ENCODE peak calls at places on chromosomes 11 and 22, in nine cellular contexts. F is nephron progenitor cell; E is nucleus accumbens; Z is epithelial cell of esophagus; S is activated CD4-positive, alpha-beta T cell treated with anti-CD3 and anti-CD28 coated beads for 36 hours; M is neural crest cell; W is activated effector memory CD4-positive, alpha-beta T cell treated with anti-CD3 and anti-CD28 coated beads, Interleukin-2, amount 50 U/mL, for 16 hours; B is HL-60; D is fibroblast of lung. L is an unnamed sample.

GRCh38 chr22:29313126-29314071 is 2.1 kb downstream of the RASL10A start:
- DNase-seq in F (no peak), E (peak), Z (peak), S (peak), M (no peak), W (peak), B (no peak), D (peak), L (peak)

GRCh38 chr11:44595964-44596381 is 30.5 kb downstream of the CD82 start:
- DNase-seq in F (no peak), E (peak), Z (no peak), S (no peak), M (no peak), W (peak), B (no peak), D (peak), L (no peak)

GRCh38 chr11:65014146-65014960 is at the start of gene ARL2:
- DNase-seq in F (no peak), E (peak), Z (peak), S (peak), M (no peak), W (no peak), B (peak), D (no peak), L (peak)

GRCh38 chr11:133243832-133244231 is 288.5 kb downstream of the OPCML start:
- DNase-seq in F (no peak), E (no peak), Z (no peak), S (no peak), M (no peak), W (no peak), B (no peak), D (no peak), L (no peak)

GRCh38 chr11:56740886-56741285 is 7.6 kb downstream of the OR9G4 start:
- DNase-seq in F (no peak), E (no peak), Z (no peak), S (no peak), M (no peak), W (no peak), B (no peak), D (no peak), L (no peak)

GRCh38 chr22:37184380-37184755 is 3.7 kb downstream of the C1QTNF6 start:
- DNase-seq in F (no peak), E (no peak), Z (no peak), S (no peak), M (no peak), W (no peak), B (no peak), D (no peak), L (no peak)

GRCh38 chr22:36823177-36823839 is 6.5 kb upstream of the PVALB start:
- DNase-seq in F (no peak), E (no peak), Z (no peak), S (no peak), M (no peak), W (no peak), B (no peak), D (no peak), L (peak)

GRCh38 chr11:37984991-37985390 is 1387.0 kb upstream of the RAG2 start:
- DNase-seq in F (no peak), E (no peak), Z (peak), S (no peak), M (no peak), W (no peak), B (no peak), D (no peak), L (peak)

GRCh38 chr11:20308601-20309000 is 54.9 kb upstream of the HTATIP2 start:
- DNase-seq in F (no peak), E (no peak), Z (no peak), S (no peak), M (no peak), W (no peak), B (no peak), D (no peak), L (no peak)

GRCh38 chr11:14499178-14499559 is 442 bp downstream of the COPB1 start:
- DNase-seq in F (peak), E (no peak), Z (peak), S (peak), M (peak), W (peak), B (peak), D (peak), L (peak)

GRCh38 chr22:39087881-39088687 is 9.0 kb upstream of the APOBEC3H start:
- DNase-seq in F (peak), E (no peak), Z (no peak), S (peak), M (peak), W (no peak), B (no peak), D (no peak), L (no peak)

GRCh38 chr11:12692238-12693074 is 18.2 kb downstream of the TEAD1 start:
- DNase-seq in F (peak), E (peak), Z (peak), S (no peak), M (peak), W (no peak), B (no peak), D (peak), L (peak)

GRCh38 chr11:2383823-2384722 is 7.0 kb downstream of the CD81 start:
- DNase-seq in F (no peak), E (peak), Z (peak), S (peak), M (no peak), W (no peak), B (no peak), D (no peak), L (no peak)

GRCh38 chr11:8325905-8326304 is 62.2 kb upstream of the LMO1 start:
- DNase-seq in F (no peak), E (no peak), Z (no peak), S (no peak), M (no peak), W (no peak), B (no peak), D (no peak), L (no peak)

GRCh38 chr11:64643258-64643881 is 52.4 kb downstream of the SLC22A12 start:
- DNase-seq in F (peak), E (peak), Z (no peak), S (no peak), M (no peak), W (no peak), B (no peak), D (no peak), L (no peak)

GRCh38 chr11:14673824-14674432 is 30.3 kb downstream of the PDE3B start:
- DNase-seq in F (no peak), E (no peak), Z (no peak), S (no peak), M (no peak), W (no peak), B (peak), D (peak), L (no peak)

GRCh38 chr11:34792143-34792542 is 124.0 kb downstream of the APIP start:
- DNase-seq in F (no peak), E (no peak), Z (no peak), S (no peak), M (no peak), W (no peak), B (no peak), D (no peak), L (no peak)

GRCh38 chr11:83641511-83641910 is 355.3 kb upstream of the CCDC90B start:
- DNase-seq in F (no peak), E (no peak), Z (no peak), S (no peak), M (no peak), W (no peak), B (no peak), D (peak), L (peak)

GRCh38 chr22:31098633-31099110 is 8.7 kb downstream of the SELENOM start:
- DNase-seq in F (peak), E (peak), Z (no peak), S (no peak), M (no peak), W (no peak), B (no peak), D (no peak), L (no peak)

GRCh38 chr11:116376054-116376453 is 396.7 kb downstream of the BUD13 start:
- DNase-seq in F (no peak), E (no peak), Z (no peak), S (no peak), M (no peak), W (no peak), B (no peak), D (no peak), L (no peak)

GRCh38 chr11:65417702-65418430 is 4.7 kb upstream of the NEAT1 start:
- DNase-seq in F (peak), E (no peak), Z (peak), S (peak), M (no peak), W (peak), B (peak), D (peak), L (peak)

GRCh38 chr22:22587577-22588188 is 28.6 kb upstream of the PRAME start:
- DNase-seq in F (no peak), E (no peak), Z (no peak), S (no peak), M (no peak), W (no peak), B (no peak), D (no peak), L (no peak)

GRCh38 chr11:58742981-58743880 is 11.5 kb upstream of the GLYAT start:
- DNase-seq in F (peak), E (no peak), Z (no peak), S (no peak), M (no peak), W (no peak), B (no peak), D (no peak), L (no peak)

GRCh38 chr11:133078591-133079179 is 453.6 kb downstream of the OPCML start:
- DNase-seq in F (peak), E (peak), Z (peak), S (peak), M (peak), W (no peak), B (peak), D (peak), L (peak)